ENCODE peak calls at places on chromosomes 6 and 20, in six cellular contexts. K is Peyer's patch, N is tibial nerve, E is IMR-90, M is A549, C is testis. Y is an unnamed sample.

GRCh38 chr20:47878601-47879004 is 93.3 kb upstream of the SULF2 start:
- DNase-seq in C (no peak), E (no peak), K (no peak), M (no peak), N (no peak), Y (no peak)

GRCh38 chr6:84623956-84624680 is 140.3 kb downstream of the TBX18 start:
- DNase-seq in E (peak), K (no peak), N (no peak), M (no peak), C (no peak), Y (no peak)

GRCh38 chr20:49323622-49324238 is 45.9 kb upstream of the ZNFX1 start:
- DNase-seq in C (no peak), K (no peak), N (no peak), M (no peak), E (peak), Y (no peak)

GRCh38 chr6:56913276-56914138 is 41.4 kb upstream of the BEND6 start:
- DNase-seq in K (no peak), M (no peak), N (no peak), C (no peak), E (peak), Y (no peak)

GRCh38 chr6:22940571-22941290 is 371.4 kb downstream of the HDGFL1 start:
- DNase-seq in N (no peak), M (no peak), K (no peak), C (no peak), E (no peak), Y (no peak)

GRCh38 chr20:59597240-59597639 is 7.1 kb upstream of the PHACTR3 start:
- DNase-seq in M (no peak), E (no peak), N (no peak), C (no peak), K (no peak), Y (no peak)

GRCh38 chr20:10848810-10849370 is 175.1 kb upstream of the JAG1 start:
- DNase-seq in K (no peak), E (peak), C (peak), N (no peak), M (peak), Y (peak)

GRCh38 chr6:34132082-34132357 is 13.9 kb downstream of the GRM4 start:
- DNase-seq in E (no peak), K (no peak), M (no peak), C (no peak), N (no peak), Y (no peak)

GRCh38 chr20:46333136-46333991 is 25.1 kb upstream of the CDH22 start:
- DNase-seq in M (no peak), N (no peak), C (no peak), E (no peak), K (no peak), Y (no peak)

GRCh38 chr20:4484431-4485057 is 237.2 kb upstream of the PRND start:
- DNase-seq in C (no peak), M (no peak), N (no peak), K (no peak), E (no peak), Y (no peak)

GRCh38 chr6:101926149-101926925 is 532.8 kb downstream of the GRIK2 start:
- DNase-seq in M (no peak), E (peak), K (no peak), N (no peak), C (no peak), Y (no peak)

GRCh38 chr20:15742076-15742475 is 831.2 kb downstream of the KIF16B start:
- DNase-seq in E (no peak), K (no peak), C (no peak), N (no peak), M (no peak), Y (no peak)

GRCh38 chr20:14783766-14784165 is 446.4 kb upstream of the FLRT3 start:
- DNase-seq in C (no peak), E (no peak), M (no peak), K (no peak), N (no peak), Y (no peak)

GRCh38 chr20:64045346-64046011 is 4.0 kb downstream of the SOX18 start:
- DNase-seq in C (no peak), K (no peak), E (no peak), N (no peak), M (no peak), Y (no peak)

GRCh38 chr6:131199568-131200272 is 64.5 kb downstream of the AKAP7 start:
- DNase-seq in E (peak), M (no peak), K (peak), C (no peak), N (no peak), Y (peak)

GRCh38 chr20:63456429-63457284 is 15.8 kb downstream of the KCNQ2 start:
- DNase-seq in E (no peak), K (no peak), N (no peak), C (no peak), M (no peak), Y (peak)

GRCh38 chr6:81552644-81553043 is 199.8 kb downstream of the TENT5A start:
- DNase-seq in N (no peak), M (no peak), K (no peak), E (no peak), C (no peak), Y (no peak)

GRCh38 chr6:149963212-149963461 is 606 bp upstream of the ULBP1 start:
- DNase-seq in M (peak), N (no peak), C (peak), E (peak), K (no peak), Y (no peak)

GRCh38 chr6:81996414-81996813 is 243.9 kb upstream of the TENT5A start:
- DNase-seq in K (no peak), N (no peak), M (no peak), E (peak), C (no peak), Y (no peak)

GRCh38 chr20:58611236-58612020 is 39.7 kb upstream of the STX16 start:
- DNase-seq in K (no peak), E (no peak), N (no peak), M (no peak), C (peak), Y (no peak)

GRCh38 chr6:31586013-31586412 is at the start of gene LST1:
- DNase-seq in M (no peak), N (no peak), E (no peak), K (no peak), C (no peak), Y (no peak)

GRCh38 chr6:116267879-116268588 is 11.7 kb downstream of the TSPYL1 start:
- DNase-seq in M (no peak), C (no peak), N (no peak), K (no peak), E (peak), Y (no peak)

GRCh38 chr6:70221025-70221714 is 81.7 kb downstream of the COL9A1 start:
- DNase-seq in M (peak), K (no peak), E (peak), N (no peak), C (no peak), Y (peak)

GRCh38 chr6:93799226-93799625 is 379.9 kb upstream of the EPHA7 start:
- DNase-seq in E (no peak), K (no peak), M (no peak), C (no peak), N (no peak), Y (no peak)

GRCh38 chr20:13791562-13792459 is 7.0 kb downstream of the NDUFAF5 start:
- DNase-seq in K (no peak), C (no peak), N (no peak), M (no peak), E (no peak), Y (no peak)

GRCh38 chr6:56863366-56863765 is 91.5 kb upstream of the BEND6 start:
- DNase-seq in K (no peak), M (peak), N (no peak), E (peak), C (no peak), Y (no peak)

GRCh38 chr6:144602523-144603180 is 317.5 kb downstream of the UTRN start:
- DNase-seq in C (no peak), N (no peak), M (no peak), E (no peak), K (no peak), Y (no peak)

GRCh38 chr6:106745824-106746610 is 116.6 kb downstream of the QRSL1 start:
- DNase-seq in K (no peak), N (no peak), M (peak), E (peak), C (no peak), Y (no peak)

GRCh38 chr6:169906004-169906740 is 154.8 kb downstream of the ERMARD start:
- DNase-seq in C (no peak), K (no peak), E (no peak), M (no peak), N (no peak), Y (no peak)

DNA sequence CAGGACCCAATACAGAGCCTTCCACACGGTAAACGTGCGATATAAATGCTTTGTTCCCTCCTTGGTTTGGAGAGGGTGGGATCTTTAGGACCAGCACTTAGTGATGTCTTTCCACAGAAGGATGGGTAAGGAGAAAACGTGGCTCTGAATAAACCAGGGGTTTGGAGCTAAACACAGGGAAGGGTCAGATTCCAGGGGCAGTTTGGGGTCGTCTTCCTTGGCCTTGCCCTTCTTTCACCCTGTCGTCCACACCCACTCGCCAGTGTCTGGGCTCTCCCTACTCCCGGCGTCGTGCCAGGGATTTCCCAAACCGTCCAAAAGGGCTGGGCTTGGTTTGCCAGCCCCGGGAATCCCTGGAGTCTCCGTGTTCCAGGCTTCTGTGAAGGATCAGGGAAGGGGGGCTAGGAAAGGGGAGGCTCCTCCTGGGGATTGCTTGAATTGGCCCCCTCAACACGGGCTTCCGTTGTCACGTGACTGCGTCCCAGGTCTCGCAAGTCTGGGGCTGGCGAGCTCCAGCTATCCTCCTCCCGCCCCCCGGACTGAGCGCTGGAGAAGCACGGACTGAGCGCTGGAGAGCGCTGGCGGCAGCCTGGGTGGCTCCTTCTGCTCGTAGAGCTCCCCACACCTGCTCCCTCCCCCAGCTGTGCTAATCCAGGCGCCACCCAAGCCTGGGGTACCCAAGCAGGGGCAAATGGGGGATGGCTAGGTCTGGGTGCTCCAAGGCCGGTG is 9.5 kb upstream of the ARMC12 start:
- DNase-seq in E (peak), M (peak), C (peak), K (peak), N (peak), Y (peak)
- TF ChIP-seq POLR2A in E (no peak), M (no peak), C (no peak), K (no peak), N (peak), Y (peak)

DNA sequence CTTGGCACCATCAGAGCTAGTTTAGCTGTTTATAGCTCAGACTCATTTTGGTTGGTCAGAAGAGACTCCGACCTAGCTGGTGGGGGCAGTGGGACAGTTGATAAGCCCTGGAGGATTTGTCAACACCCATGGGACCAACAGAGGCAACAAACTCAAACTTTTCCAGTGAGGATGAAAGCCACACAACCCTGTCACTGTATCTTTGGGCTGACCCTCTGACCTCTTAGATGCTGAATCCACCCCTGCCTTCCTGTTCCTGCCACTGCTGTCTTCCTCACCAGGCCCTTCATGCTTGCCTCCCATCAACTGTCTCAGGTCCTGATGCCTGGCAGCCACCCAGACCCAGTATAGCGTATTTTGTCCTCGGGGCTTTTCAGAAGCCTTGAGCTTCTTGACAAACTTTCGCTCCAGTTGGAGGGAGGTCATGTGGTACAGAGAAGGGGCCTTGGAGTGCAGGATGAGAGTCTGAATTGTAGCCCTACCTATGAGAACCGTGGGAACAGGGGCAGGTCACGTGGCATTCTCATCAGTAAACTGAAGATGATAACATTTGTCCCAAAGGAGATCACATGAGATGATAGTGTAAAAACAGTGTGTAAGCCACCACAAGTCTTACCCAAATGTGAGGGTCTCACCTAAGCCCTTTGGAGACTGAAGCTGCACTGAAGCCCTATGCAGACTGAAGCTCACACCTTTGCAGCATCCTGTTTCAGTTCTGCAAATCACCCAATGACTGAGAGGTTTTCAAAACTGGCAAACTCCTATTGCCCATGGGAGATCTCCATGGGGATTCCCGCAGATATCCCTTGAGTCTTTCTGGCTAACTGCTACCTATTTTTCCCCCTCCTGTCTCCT is 72.0 kb upstream of the F13A1 start:
- DNase-seq in C (no peak), N (no peak), M (no peak), E (no peak), K (no peak), Y (no peak)
- TF ChIP-seq POLR2A in C (no peak), N (no peak), M (no peak), E (no peak), K (no peak), Y (no peak)

GRCh38 chr6:410555-411395 is 19.2 kb downstream of the IRF4 start:
- DNase-seq in M (no peak), K (no peak), C (no peak), E (no peak), N (no peak), Y (no peak)
- TF ChIP-seq POLR2A in M (no peak), K (no peak), C (no peak), E (no peak), N (no peak), Y (no peak)

GRCh38 chr6:79076881-79077641 is 993 bp downstream of the PHIP start:
- DNase-seq in K (peak), N (peak), M (peak), E (peak), C (peak), Y (peak)
- TF ChIP-seq POLR2A in K (peak), N (peak), M (no peak), E (peak), C (no peak), Y (peak)

GRCh38 chr6:54846243-54846856 is at the start of gene FAM83B:
- DNase-seq in M (no peak), E (no peak), N (no peak), C (peak), K (no peak), Y (peak)
- TF ChIP-seq POLR2A in M (no peak), E (no peak), N (no peak), C (no peak), K (peak), Y (peak)

GRCh38 chr6:44129841-44130322 is 2.5 kb downstream of the TMEM63B start:
- DNase-seq in K (no peak), E (no peak), C (peak), M (no peak), N (no peak), Y (no peak)

GRCh38 chr6:44128020-44128917 is 915 bp downstream of the TMEM63B start:
- DNase-seq in N (no peak), E (no peak), M (peak), K (peak), C (peak), Y (peak)

GRCh38 chr6:44123544-44123943 is 3.7 kb downstream of the MRPL14 start:
- DNase-seq in E (no peak), K (no peak), M (no peak), C (no peak), N (no peak), Y (no peak)

GRCh38 chr6:44126320-44127149 is 717 bp downstream of the MRPL14 start:
- DNase-seq in N (no peak), K (peak), E (peak), M (peak), C (peak), Y (peak)

DNA sequence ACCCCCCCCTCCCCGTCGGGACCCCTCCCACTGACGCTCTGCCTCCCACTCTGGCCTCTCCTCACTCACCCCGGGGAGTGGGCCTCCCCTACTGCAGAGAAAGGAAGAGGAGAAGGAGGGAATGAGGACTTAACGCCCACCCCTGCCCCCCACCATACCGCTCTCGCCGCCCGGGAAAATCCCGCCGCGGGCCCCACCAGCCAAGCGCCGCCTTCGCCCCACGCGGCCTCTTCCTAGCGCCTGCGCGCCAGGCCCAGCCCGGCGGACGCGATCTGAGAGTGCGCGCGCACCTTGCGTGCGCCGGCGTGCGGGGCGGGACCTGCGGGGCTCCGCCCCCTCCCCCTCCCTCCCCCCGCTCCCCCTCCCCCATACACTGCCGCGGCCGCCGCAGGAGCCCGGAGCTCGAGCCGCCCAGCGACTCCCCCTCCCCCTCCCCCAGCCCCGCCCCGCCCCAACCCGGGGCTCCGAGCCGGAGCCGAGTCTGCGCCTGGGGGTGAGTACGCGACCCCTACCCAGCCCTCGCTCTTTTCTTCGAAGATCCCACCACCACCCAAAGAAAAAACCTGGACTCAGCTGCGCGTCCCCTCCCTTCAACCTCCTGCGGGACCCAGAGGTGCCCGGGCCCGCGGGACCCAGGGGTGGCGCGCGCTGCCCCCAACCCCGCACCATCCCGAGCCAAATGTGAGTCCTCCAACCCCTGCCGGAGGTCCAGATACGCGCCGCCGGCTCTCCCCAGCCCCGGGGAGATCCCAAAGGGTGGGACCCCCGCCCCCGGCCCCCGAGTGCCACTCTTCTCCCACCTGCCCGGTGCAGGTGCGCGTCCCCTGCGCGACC is at the start of the genes MRPL14 and TMEM63B:
- DNase-seq in N (peak), C (peak), M (peak), K (peak), E (peak), Y (peak)
- TF ChIP-seq POLR2A in N (peak), C (peak), M (peak), K (peak), E (peak), Y (peak)

DNA sequence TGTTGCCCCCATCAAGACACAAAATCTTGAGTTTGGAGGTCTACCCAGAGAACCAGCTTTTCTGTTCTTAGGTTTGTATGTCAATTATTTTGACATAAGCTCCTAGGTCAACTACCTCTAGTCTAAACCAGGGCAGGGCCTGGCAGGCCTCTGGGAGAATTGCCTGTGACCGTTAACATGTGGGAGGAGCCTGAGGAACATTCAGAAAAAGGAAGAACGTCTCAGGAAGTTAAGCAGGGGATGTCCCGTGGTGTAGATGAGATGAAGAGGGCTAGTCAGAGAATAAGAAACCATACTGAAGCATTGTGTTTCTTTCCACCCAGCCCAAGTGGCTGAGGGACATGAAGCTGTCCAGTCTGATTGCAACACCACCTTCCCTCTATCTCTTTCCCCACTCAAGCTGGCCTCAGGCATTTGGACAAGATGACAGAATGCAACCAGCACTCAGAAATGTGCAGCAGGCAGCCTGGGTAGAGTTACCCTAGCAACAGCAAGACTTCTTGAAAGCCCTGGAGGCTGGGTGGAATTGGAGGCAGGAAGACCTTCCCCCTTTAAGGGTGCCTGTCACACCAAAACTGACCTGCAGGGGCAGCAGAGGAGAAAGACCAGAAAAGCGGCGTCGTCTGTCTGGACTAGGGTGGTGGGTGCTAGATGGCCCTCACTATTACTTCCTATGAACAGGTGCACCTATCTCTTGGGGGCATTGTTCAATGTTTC is 186.2 kb downstream of the UNC5CL start:
- DNase-seq in K (no peak), E (no peak), M (peak), N (no peak), C (no peak), Y (no peak)
- TF ChIP-seq POLR2A in K (no peak), E (no peak), M (no peak), N (no peak), C (no peak), Y (no peak)

GRCh38 chr6:45423111-45423900 is 45.6 kb upstream of the SUPT3H start:
- DNase-seq in C (peak), K (peak), N (peak), M (no peak), E (no peak), Y (no peak)
- TF ChIP-seq POLR2A in C (no peak), K (no peak), N (peak), M (no peak), E (no peak), Y (no peak)

GRCh38 chr6:71309666-71310065 is 21.1 kb downstream of the OGFRL1 start:
- DNase-seq in M (no peak), C (no peak), K (no peak), N (no peak), E (no peak), Y (no peak)
- TF ChIP-seq POLR2A in M (no peak), C (no peak), K (no peak), N (no peak), E (no peak), Y (no peak)

GRCh38 chr20:38452880-38453624 is 17.9 kb upstream of the SNHG17 start:
- DNase-seq in E (peak), C (no peak), K (peak), N (no peak), M (no peak), Y (no peak)
- TF ChIP-seq POLR2A in E (no peak), C (no peak), K (no peak), N (no peak), M (no peak), Y (no peak)